ENCODE peak calls at places on chromosomes 3 and 15, in six cellular contexts. W, X, K, J, F and V are unnamed samples. For H3K4me1 and H3K9me3, the result is how much of the 10 kb centered on the place peaks cover.

GRCh38 chr15:70328137-70329115 is 230.7 kb upstream of the TLE3 start:
- DNase-seq in W (no peak), X (no peak), K (peak), J (no peak), F (no peak), V (no peak)

GRCh38 chr3:127212711-127213110 is 19.8 kb downstream of the PRR23E start:
- DNase-seq in W (no peak), X (no peak), K (no peak), J (no peak), F (no peak), V (no peak)

GRCh38 chr3:99429501-99429900 is 208.9 kb upstream of the COL8A1 start:
- DNase-seq in W (no peak), X (no peak), K (peak), J (no peak), F (no peak), V (no peak)

GRCh38 chr3:168812234-168812633 is 716.5 kb upstream of the GOLIM4 start:
- DNase-seq in W (no peak), X (no peak), K (peak), J (no peak), F (no peak), V (peak)

GRCh38 chr15:46280753-46281521 is 646.1 kb downstream of the SQOR start:
- DNase-seq in W (no peak), X (no peak), K (no peak), J (no peak), F (no peak), V (peak)

GRCh38 chr3:194425399-194425798 is 26.3 kb upstream of the GP5 start:
- DNase-seq in W (no peak), X (no peak), K (no peak), J (no peak), F (no peak), V (no peak)

GRCh38 chr15:59550520-59550919 is 61.1 kb upstream of the GCNT3 start:
- DNase-seq in W (no peak), X (no peak), K (no peak), J (no peak), F (no peak), V (no peak)

GRCh38 chr3:46845860-46846623 is 17.2 kb downstream of the MYL3 start:
- DNase-seq in W (no peak), X (peak), K (peak), J (no peak), F (peak), V (peak)

GRCh38 chr3:127483902-127484591 is 106.5 kb downstream of the TPRA1 start:
- DNase-seq in W (no peak), X (no peak), K (no peak), J (no peak), F (peak), V (no peak)

GRCh38 chr3:12885585-12885934 is 44.2 kb upstream of the RPL32 start:
- DNase-seq in W (no peak), X (no peak), K (no peak), J (no peak), F (no peak), V (peak)

GRCh38 chr3:198070871-198071270 is 110.9 kb downstream of the LMLN start:
- DNase-seq in W (no peak), X (no peak), K (no peak), J (no peak), F (no peak), V (no peak)

GRCh38 chr3:128146201-128146600 is 7.1 kb upstream of the EEFSEC start:
- DNase-seq in W (no peak), X (no peak), K (no peak), J (no peak), F (no peak), V (no peak)

GRCh38 chr15:98774756-98775497 is 126.6 kb downstream of the IGF1R start:
- DNase-seq in W (no peak), X (no peak), K (no peak), J (no peak), F (no peak), V (no peak)

GRCh38 chr15:34610388-34610787 is 26.9 kb upstream of the GOLGA8B start:
- DNase-seq in W (peak), X (no peak), K (peak), J (peak), F (no peak), V (no peak)

GRCh38 chr3:52204337-52205073 is 6.5 kb downstream of the ALAS1 start:
- DNase-seq in W (no peak), X (no peak), K (no peak), J (no peak), F (no peak), V (no peak)

GRCh38 chr3:141250342-141250741 is 18.7 kb downstream of the PXYLP1 start:
- DNase-seq in W (no peak), X (no peak), K (no peak), J (no peak), F (no peak), V (no peak)

GRCh38 chr15:99967841-99968371 is 234.7 kb upstream of the LYSMD4 start:
- DNase-seq in W (no peak), X (no peak), K (no peak), J (no peak), F (peak), V (peak)

GRCh38 chr15:45448066-45448510 is 69.7 kb upstream of the GATM start:
- DNase-seq in W (no peak), X (no peak), K (peak), J (no peak), F (peak), V (no peak)

GRCh38 chr3:129576514-129577345 is 29.7 kb downstream of the PLXND1 start:
- DNase-seq in W (no peak), X (peak), K (no peak), J (no peak), F (no peak), V (no peak)

GRCh38 chr3:136624894-136625815 is 127.0 kb downstream of the STAG1 start:
- DNase-seq in W (peak), X (no peak), K (no peak), J (peak), F (no peak), V (no peak)

GRCh38 chr3:134453631-134454030 is 32.2 kb downstream of the ANAPC13 start:
- DNase-seq in W (peak), X (no peak), K (no peak), J (no peak), F (no peak), V (peak)

GRCh38 chr3:178083906-178084823 is 452.1 kb upstream of the KCNMB2 start:
- DNase-seq in W (peak), X (no peak), K (peak), J (peak), F (no peak), V (peak)

GRCh38 chr15:58331903-58332675 is 99.7 kb upstream of the LIPC start:
- DNase-seq in W (peak), X (peak), K (peak), J (peak), F (peak), V (peak)

GRCh38 chr15:58331562-58331902 is 100.3 kb upstream of the LIPC start:
- DNase-seq in W (no peak), X (no peak), K (peak), J (no peak), F (no peak), V (no peak)

GRCh38 chr15:58330836-58331561 is 100.8 kb upstream of the LIPC start:
- DNase-seq in W (no peak), X (no peak), K (peak), J (no peak), F (no peak), V (peak)

GRCh38 chr15:58334803-58335202 is 97.0 kb upstream of the LIPC start:
- DNase-seq in W (no peak), X (no peak), K (no peak), J (no peak), F (no peak), V (no peak)

DNA sequence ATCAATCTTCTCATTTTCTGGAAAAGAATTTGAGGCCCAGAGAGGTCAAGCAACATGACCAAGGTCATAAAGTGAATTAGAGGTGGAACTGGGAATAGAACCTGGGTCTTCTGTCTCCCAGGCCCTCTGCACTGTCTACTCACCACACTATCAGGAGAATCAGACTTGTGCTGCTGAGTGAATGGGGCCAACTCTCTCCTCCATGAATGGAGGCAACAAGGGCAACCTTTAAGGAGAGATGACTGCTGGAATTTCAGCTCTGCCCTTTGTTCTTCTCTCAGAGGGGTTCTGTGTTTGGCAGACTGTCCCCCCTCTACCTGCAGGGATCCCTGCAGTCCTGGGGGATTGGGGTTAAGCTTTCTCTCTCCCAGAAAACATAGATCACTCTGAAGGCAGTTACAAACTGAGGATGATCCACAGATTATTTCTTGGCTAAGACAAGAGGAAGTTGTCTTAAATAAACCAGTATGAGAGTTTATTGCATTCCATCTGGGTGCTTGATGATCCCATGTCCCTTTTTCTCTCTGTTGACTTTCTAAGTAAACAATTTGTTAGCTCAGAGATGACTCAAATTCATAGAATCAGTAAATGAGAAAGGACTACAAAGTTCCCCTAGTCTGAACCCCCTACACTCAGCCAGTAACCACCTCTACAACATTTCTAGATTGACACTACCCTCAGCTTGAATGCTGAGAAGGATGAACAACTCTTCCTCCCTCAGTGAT is 99.0 kb upstream of the LIPC start:
- DNase-seq in W (no peak), X (no peak), K (peak), J (peak), F (no peak), V (peak)
- H3K4me1 ChIP-seq in W (under half), X (under half), K (under half), J (half or more), F (under half), V (under half)

DNA sequence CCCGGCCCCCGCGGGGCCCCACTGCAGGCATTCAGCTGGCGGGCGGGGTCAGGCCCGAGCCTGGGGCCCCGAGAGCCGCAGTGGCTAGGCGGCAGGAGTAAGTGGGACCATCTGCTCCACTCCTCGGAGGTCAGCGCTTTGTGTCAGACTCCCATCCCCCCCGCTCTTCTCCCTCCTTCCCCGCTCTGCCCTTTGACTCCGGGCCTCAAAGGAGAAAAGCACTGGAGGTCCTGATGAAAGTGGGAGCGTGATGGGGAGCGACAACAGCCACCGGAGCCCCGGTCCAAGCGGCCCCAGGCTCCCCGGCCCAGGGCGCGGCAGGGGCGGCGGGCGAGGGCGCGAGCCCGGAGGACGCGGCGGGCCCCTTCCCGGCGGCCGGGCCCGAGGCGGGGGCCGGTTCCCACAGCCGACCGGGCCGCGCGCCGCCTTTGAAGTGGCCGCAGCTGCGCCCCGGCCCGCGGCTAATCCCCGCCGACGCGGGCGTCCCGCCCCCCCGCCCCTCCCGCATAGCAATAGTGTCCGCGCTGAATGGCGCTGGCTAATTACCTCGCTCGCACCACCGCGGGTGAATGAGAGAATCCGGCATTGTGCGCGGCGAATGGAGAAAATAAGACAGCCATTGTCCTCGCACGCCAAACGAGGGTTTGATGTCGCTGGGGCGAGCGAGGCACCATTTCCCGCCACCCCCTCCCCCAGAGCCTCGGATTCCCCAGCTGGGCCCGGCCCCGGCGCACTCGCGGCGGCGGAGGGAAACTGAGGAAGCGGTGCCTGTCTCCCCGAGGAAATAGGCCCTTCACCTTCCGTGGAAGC is 22.4 kb downstream of the IGDCC3 start:
- DNase-seq in W (no peak), X (no peak), K (peak), J (no peak), F (no peak), V (no peak)
- H3K9me3 ChIP-seq in W (under half), X (under half), K (under half), J (under half), F (under half), V (under half)

DNA sequence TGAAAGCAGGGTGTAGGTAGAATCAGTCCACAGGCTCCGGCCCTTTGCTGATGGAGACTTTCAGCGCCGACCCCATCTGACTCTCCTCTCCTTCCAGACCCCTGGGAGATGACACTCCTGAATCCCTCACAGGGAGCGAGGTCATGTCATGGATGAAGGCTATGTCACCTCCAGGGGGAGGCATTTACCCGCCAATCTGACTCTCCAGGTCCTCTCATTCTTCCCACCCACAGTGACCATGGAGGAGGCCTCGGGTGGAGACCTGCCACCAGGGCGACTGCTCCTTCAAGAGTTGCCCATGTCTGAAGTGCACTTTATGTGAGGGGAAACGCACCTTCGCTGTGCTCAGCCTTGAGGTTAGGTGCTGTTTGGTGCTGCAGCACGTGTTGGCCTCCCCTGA is 112.7 kb downstream of the KLF13 start:
- DNase-seq in W (peak), X (no peak), K (no peak), J (peak), F (no peak), V (no peak)
- H3K4me1 ChIP-seq in W (under half), X (half or more), K (under half), J (under half), F (half or more), V (under half)

GRCh38 chr3:151877269-151877668 is 3.8 kb downstream of the SUCNR1 start:
- DNase-seq in W (no peak), X (no peak), K (no peak), J (no peak), F (no peak), V (no peak)

GRCh38 chr3:151880326-151880725 is 6.9 kb downstream of the SUCNR1 start:
- DNase-seq in W (no peak), X (no peak), K (no peak), J (no peak), F (no peak), V (no peak)

GRCh38 chr3:151878445-151878844 is 5.0 kb downstream of the SUCNR1 start:
- DNase-seq in W (no peak), X (no peak), K (no peak), J (no peak), F (no peak), V (no peak)

GRCh38 chr3:151879684-151880282 is 6.3 kb downstream of the SUCNR1 start:
- DNase-seq in W (no peak), X (no peak), K (no peak), J (no peak), F (no peak), V (no peak)

DNA sequence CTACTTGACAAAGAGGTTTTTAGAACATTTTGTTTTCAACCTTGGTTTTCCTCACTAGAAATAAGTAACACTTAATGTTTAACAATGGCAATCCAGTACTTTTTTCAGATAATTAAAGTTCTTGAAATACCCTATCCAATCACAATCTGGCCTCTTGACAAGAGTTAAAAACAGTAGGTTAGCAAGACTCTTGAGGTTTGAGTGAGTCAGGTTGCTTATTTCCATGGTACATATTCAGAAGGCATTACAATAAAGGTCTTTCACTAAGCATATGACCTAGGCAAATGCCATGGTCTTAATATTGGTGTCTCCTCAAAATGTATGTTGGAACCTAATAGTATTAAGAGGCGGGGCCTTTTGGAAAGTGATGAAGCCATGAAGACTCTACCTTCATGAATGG is 5.6 kb downstream of the SUCNR1 start:
- DNase-seq in W (no peak), X (no peak), K (no peak), J (no peak), F (no peak), V (no peak)
- H3K9me3 ChIP-seq in W (under half), X (under half), K (under half), J (under half), F (under half), V (under half)

GRCh38 chr15:48630245-48630644 is 15.3 kb downstream of the FBN1 start:
- DNase-seq in W (no peak), X (no peak), K (no peak), J (no peak), F (no peak), V (peak)
- H3K4me1 ChIP-seq in W (under half), X (under half), K (half or more), J (under half), F (under half), V (under half)

DNA sequence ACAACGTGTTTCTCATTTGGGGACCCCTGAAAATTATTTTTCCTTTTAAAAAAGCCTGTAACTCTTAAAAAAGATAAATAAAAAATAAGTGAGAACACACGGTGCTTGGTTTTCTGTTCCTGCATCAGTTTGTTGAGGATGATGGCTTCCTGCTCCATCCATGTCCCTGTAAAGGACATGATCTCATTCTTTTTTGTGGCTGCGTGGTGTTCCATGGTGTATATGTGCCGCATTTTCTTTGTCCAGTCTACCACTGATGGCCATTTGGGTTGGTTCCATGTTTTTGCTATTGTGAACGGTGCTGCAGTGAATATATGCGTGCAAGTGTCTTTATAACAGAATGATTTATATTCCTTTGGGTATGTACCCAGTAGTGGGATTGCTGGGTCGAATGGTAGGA is 2.3 kb downstream of the TSPAN3 start:
- DNase-seq in W (no peak), X (no peak), K (no peak), J (no peak), F (no peak), V (no peak)
- H3K9me3 ChIP-seq in W (under half), X (under half), K (under half), J (under half), F (under half), V (under half)

GRCh38 chr15:66646799-66647198 is 55.2 kb upstream of the SMAD6 start:
- DNase-seq in W (no peak), X (no peak), K (no peak), J (no peak), F (no peak), V (no peak)
- H3K4me1 ChIP-seq in W (under half), X (under half), K (under half), J (under half), F (under half), V (under half)

GRCh38 chr15:25171111-25171811 is 216.5 kb downstream of the SNRPN start:
- DNase-seq in W (no peak), X (no peak), K (no peak), J (no peak), F (peak), V (no peak)
- H3K9me3 ChIP-seq in W (under half), X (under half), K (under half), J (under half), F (under half), V (under half)

GRCh38 chr3:5045961-5046360 is 66.7 kb downstream of the BHLHE40 start:
- DNase-seq in W (no peak), X (no peak), K (no peak), J (no peak), F (no peak), V (no peak)
- H3K4me1 ChIP-seq in W (under half), X (under half), K (under half), J (under half), F (under half), V (under half)

GRCh38 chr15:25176991-25177954 is 222.5 kb downstream of the SNRPN start:
- DNase-seq in W (no peak), X (no peak), K (no peak), J (no peak), F (peak), V (no peak)
- H3K9me3 ChIP-seq in W (under half), X (under half), K (under half), J (under half), F (under half), V (under half)